ENCODE peak calls at places on chromosomes 11 and 22, in ten cellular contexts. W, H, X, Z, D, J, B, V, C and L are unnamed samples.

GRCh38 chr22:44839721-44840120 is 87.3 kb downstream of the ARHGAP8 start:
- DNase-seq in W (no peak), H (no peak), X (no peak), Z (no peak), D (no peak), J (peak), B (no peak), V (no peak), C (no peak), L (no peak)

GRCh38 chr22:27213766-27214581 is 556.6 kb downstream of the MIAT start:
- DNase-seq in W (no peak), H (no peak), X (no peak), Z (no peak), D (no peak), J (no peak), B (peak), V (no peak), C (peak), L (no peak)

GRCh38 chr22:50274311-50274710 is 4.1 kb upstream of the MAPK11 start:
- DNase-seq in W (no peak), H (peak), X (peak), Z (peak), D (no peak), J (no peak), B (no peak), V (no peak), C (peak), L (no peak)

GRCh38 chr11:116960916-116961315 is 123.5 kb upstream of the APOA1 start:
- DNase-seq in W (no peak), H (no peak), X (no peak), Z (no peak), D (no peak), J (no peak), B (no peak), V (no peak), C (no peak), L (no peak)

GRCh38 chr22:22696104-22696503 is 51.7 kb downstream of the GGTLC2 start:
- DNase-seq in W (no peak), H (no peak), X (no peak), Z (no peak), D (no peak), J (no peak), B (no peak), V (no peak), C (no peak), L (no peak)

GRCh38 chr11:9089061-9089460 is 2.3 kb downstream of the SCUBE2 start:
- DNase-seq in W (no peak), H (no peak), X (no peak), Z (no peak), D (no peak), J (no peak), B (no peak), V (no peak), C (peak), L (no peak)

GRCh38 chr11:67404515-67405195 is 772 bp downstream of the TBC1D10C start:
- DNase-seq in W (no peak), H (no peak), X (no peak), Z (no peak), D (no peak), J (peak), B (no peak), V (no peak), C (no peak), L (no peak)

GRCh38 chr11:65110354-65110861 is 1.3 kb upstream of the TM7SF2 start:
- DNase-seq in W (peak), H (peak), X (peak), Z (peak), D (peak), J (peak), B (peak), V (peak), C (peak), L (peak)

GRCh38 chr22:38733329-38734202 is 22.2 kb downstream of the SUN2 start:
- DNase-seq in W (peak), H (peak), X (peak), Z (peak), D (no peak), J (peak), B (peak), V (no peak), C (peak), L (peak)

GRCh38 chr22:46798366-46799057 is 36.1 kb downstream of the TBC1D22A start:
- DNase-seq in W (peak), H (peak), X (peak), Z (peak), D (peak), J (no peak), B (peak), V (peak), C (peak), L (peak)

GRCh38 chr11:134466035-134466908 is 54.2 kb upstream of the B3GAT1 start:
- DNase-seq in W (no peak), H (peak), X (no peak), Z (no peak), D (no peak), J (no peak), B (no peak), V (no peak), C (peak), L (no peak)

GRCh38 chr11:127574528-127574927 is 574.0 kb upstream of the KIRREL3 start:
- DNase-seq in W (no peak), H (peak), X (no peak), Z (no peak), D (no peak), J (no peak), B (no peak), V (no peak), C (no peak), L (no peak)

GRCh38 chr11:95764267-95764898 is 25.2 kb downstream of the FAM76B start:
- DNase-seq in W (no peak), H (peak), X (peak), Z (no peak), D (peak), J (no peak), B (no peak), V (no peak), C (no peak), L (no peak)

GRCh38 chr11:72703281-72704008 is 29.2 kb upstream of the PDE2A start:
- DNase-seq in W (no peak), H (no peak), X (no peak), Z (no peak), D (no peak), J (no peak), B (no peak), V (no peak), C (no peak), L (no peak)

GRCh38 chr11:14041040-14041439 is 78.5 kb downstream of the SPON1 start:
- DNase-seq in W (no peak), H (no peak), X (no peak), Z (no peak), D (no peak), J (no peak), B (no peak), V (no peak), C (no peak), L (no peak)

GRCh38 chr11:36945384-36945783 is 347.3 kb upstream of the RAG2 start:
- DNase-seq in W (no peak), H (peak), X (no peak), Z (no peak), D (no peak), J (no peak), B (no peak), V (no peak), C (no peak), L (no peak)

GRCh38 chr11:62400760-62401159 is 18.1 kb upstream of the SCGB1A1 start:
- DNase-seq in W (no peak), H (no peak), X (no peak), Z (no peak), D (no peak), J (no peak), B (no peak), V (no peak), C (peak), L (peak)

GRCh38 chr11:115522302-115522701 is 18.1 kb upstream of the CADM1 start:
- DNase-seq in W (no peak), H (no peak), X (no peak), Z (no peak), D (no peak), J (no peak), B (no peak), V (no peak), C (no peak), L (no peak)

GRCh38 chr11:38315151-38315550 is 1717.1 kb upstream of the RAG2 start:
- DNase-seq in W (no peak), H (no peak), X (no peak), Z (no peak), D (no peak), J (no peak), B (no peak), V (no peak), C (no peak), L (no peak)

GRCh38 chr22:17357688-17358087 is 11.6 kb upstream of the CECR2 start:
- DNase-seq in W (no peak), H (no peak), X (no peak), Z (no peak), D (no peak), J (no peak), B (no peak), V (no peak), C (no peak), L (no peak)

GRCh38 chr11:1515082-1516060 is 28.8 kb upstream of the MOB2 start:
- DNase-seq in W (peak), H (no peak), X (peak), Z (peak), D (peak), J (peak), B (peak), V (peak), C (peak), L (peak)

GRCh38 chr22:44622147-44622427 is 79.9 kb upstream of the PRR5 start:
- DNase-seq in W (peak), H (peak), X (peak), Z (peak), D (no peak), J (no peak), B (no peak), V (no peak), C (no peak), L (peak)

GRCh38 chr11:70466596-70466995 is 68.3 kb downstream of the CTTN start:
- DNase-seq in W (no peak), H (no peak), X (no peak), Z (no peak), D (no peak), J (no peak), B (no peak), V (no peak), C (no peak), L (no peak)

GRCh38 chr11:17918049-17918605 is 94.7 kb downstream of the SERGEF start:
- DNase-seq in W (no peak), H (no peak), X (no peak), Z (no peak), D (no peak), J (no peak), B (no peak), V (no peak), C (no peak), L (no peak)

GRCh38 chr11:111541209-111542061 is 915 bp downstream of the LAYN start:
- DNase-seq in W (no peak), H (no peak), X (no peak), Z (peak), D (no peak), J (no peak), B (peak), V (no peak), C (peak), L (no peak)

GRCh38 chr11:40187092-40187403 is 1272.4 kb downstream of the LRRC4C start:
- DNase-seq in W (no peak), H (no peak), X (no peak), Z (no peak), D (no peak), J (no peak), B (no peak), V (no peak), C (no peak), L (no peak)

GRCh38 chr11:119974051-119974450 is 163.9 kb downstream of the TRIM29 start:
- DNase-seq in W (no peak), H (no peak), X (no peak), Z (no peak), D (no peak), J (no peak), B (no peak), V (no peak), C (no peak), L (no peak)

GRCh38 chr22:43570531-43571144 is 158.8 kb downstream of the MPPED1 start:
- DNase-seq in W (no peak), H (no peak), X (no peak), Z (no peak), D (no peak), J (no peak), B (no peak), V (no peak), C (no peak), L (no peak)

GRCh38 chr22:48944433-48944755 is 883.3 kb downstream of the BRD1 start:
- DNase-seq in W (no peak), H (no peak), X (no peak), Z (no peak), D (no peak), J (no peak), B (no peak), V (no peak), C (no peak), L (no peak)

GRCh38 chr11:26268980-26269660 is 62.8 kb upstream of the ANO3 start:
- DNase-seq in W (no peak), H (no peak), X (no peak), Z (no peak), D (no peak), J (no peak), B (no peak), V (no peak), C (no peak), L (no peak)

GRCh38 chr11:8317164-8317563 is 53.5 kb upstream of the LMO1 start:
- DNase-seq in W (no peak), H (no peak), X (no peak), Z (no peak), D (no peak), J (peak), B (no peak), V (no peak), C (no peak), L (no peak)

GRCh38 chr11:9600651-9601040 is 27.2 kb downstream of the WEE1 start:
- DNase-seq in W (no peak), H (no peak), X (no peak), Z (peak), D (peak), J (no peak), B (no peak), V (no peak), C (no peak), L (no peak)

GRCh38 chr11:125886997-125887372 is 483 bp upstream of the HYLS1 start:
- DNase-seq in W (no peak), H (no peak), X (no peak), Z (no peak), D (peak), J (no peak), B (peak), V (no peak), C (peak), L (no peak)